ENCODE peak calls at places on chromosome 7, in eight cellular contexts. L is fibroblast of mammary gland; M is stimulated activated CD8-positive, alpha-beta memory T cell treated with anti-CD3 and anti-CD28 coated beads, Interleukin-15, amount 100 ng/mL, for 1 hour; Q is T-helper 1 cell; K is GM10248; N is adrenal gland; D is germinal center; H is HTR-8/SVneo. X is an unnamed sample.

GRCh38 chr7:106430535-106431455 is 146.0 kb upstream of the NAMPT start:
- DNase-seq in L (no peak), M (no peak), Q (no peak), K (no peak), N (peak), D (no peak), H (no peak), X (no peak)

GRCh38 chr7:47937065-47937687 is 11.1 kb downstream of the PKD1L1 start:
- DNase-seq in L (no peak), M (no peak), Q (no peak), K (peak), N (no peak), D (peak), H (no peak), X (no peak)

GRCh38 chr7:29297194-29297890 is 102.8 kb downstream of the CHN2 start:
- DNase-seq in L (no peak), M (no peak), Q (no peak), K (no peak), N (no peak), D (no peak), H (no peak), X (no peak)

GRCh38 chr7:128829391-128830166 is 627 bp upstream of the FLNC start:
- DNase-seq in L (peak), M (no peak), Q (no peak), K (no peak), N (peak), D (no peak), H (peak), X (no peak)

GRCh38 chr7:130356121-130356759 is 11.6 kb downstream of the CPA5 start:
- DNase-seq in L (peak), M (no peak), Q (no peak), K (no peak), N (peak), D (no peak), H (peak), X (no peak)

GRCh38 chr7:12796397-12797136 is 109.1 kb downstream of the ARL4A start:
- DNase-seq in L (no peak), M (no peak), Q (no peak), K (no peak), N (no peak), D (no peak), H (no peak), X (no peak)

GRCh38 chr7:150383710-150384397 is 4.7 kb downstream of the ZNF775 start:
- DNase-seq in L (no peak), M (no peak), Q (no peak), K (no peak), N (no peak), D (no peak), H (no peak), X (no peak)

GRCh38 chr7:93921607-93922446 is at the start of gene GNG11:
- DNase-seq in L (peak), M (no peak), Q (no peak), K (peak), N (peak), D (peak), H (peak), X (no peak)

GRCh38 chr7:92749327-92749730 is 87.0 kb downstream of the CDK6 start:
- DNase-seq in L (peak), M (no peak), Q (no peak), K (no peak), N (no peak), D (no peak), H (no peak), X (no peak)

GRCh38 chr7:14389052-14389988 is 399.9 kb upstream of the ETV1 start:
- DNase-seq in L (no peak), M (no peak), Q (no peak), K (no peak), N (no peak), D (no peak), H (no peak), X (no peak)

GRCh38 chr7:51634025-51634424 is 317.4 kb upstream of the COBL start:
- DNase-seq in L (no peak), M (no peak), Q (no peak), K (no peak), N (no peak), D (no peak), H (no peak), X (no peak)

GRCh38 chr7:33986951-33987948 is 81.9 kb downstream of the BMPER start:
- DNase-seq in L (peak), M (no peak), Q (no peak), K (no peak), N (peak), D (no peak), H (peak), X (peak)

GRCh38 chr7:74032191-74032490 is 4.2 kb downstream of the ELN start:
- DNase-seq in L (peak), M (no peak), Q (no peak), K (no peak), N (peak), D (no peak), H (no peak), X (no peak)

GRCh38 chr7:28546067-28546466 is 133.7 kb downstream of the CREB5 start:
- DNase-seq in L (no peak), M (no peak), Q (no peak), K (no peak), N (no peak), D (no peak), H (no peak), X (no peak)

GRCh38 chr7:22278660-22279059 is 78.3 kb downstream of the RAPGEF5 start:
- DNase-seq in L (no peak), M (no peak), Q (no peak), K (no peak), N (no peak), D (no peak), H (no peak), X (no peak)

X was measured in glomerular endothelial cell.